ENCODE peak calls at places on chromosomes 13 and 19, in four cellular contexts. F is GM12878, B is H1, D is HepG2. Q is an unnamed sample. For H3K9me3, the result is how much of the 10 kb centered on the place peaks cover.

GRCh38 chr19:33226550-33227241 is 1.0 kb upstream of the SLC7A10 start:
- DNase-seq in B (peak), F (no peak), D (no peak), Q (peak)

GRCh38 chr19:54873990-54874389 is at the start of gene FCAR:
- DNase-seq in B (no peak), F (no peak), D (no peak), Q (no peak)

GRCh38 chr19:1001538-1002166 is 1.4 kb downstream of the GRIN3B start:
- DNase-seq in F (no peak), B (peak), D (no peak), Q (no peak)

GRCh38 chr13:37515226-37515625 is 83.3 kb downstream of the POSTN start:
- DNase-seq in D (no peak), F (no peak), B (no peak), Q (no peak)

GRCh38 chr19:14081797-14082674 is 3.5 kb downstream of the C19orf67 start:
- DNase-seq in F (no peak), D (no peak), B (no peak), Q (no peak)

GRCh38 chr13:50437252-50437651 is 406.2 kb downstream of the DLEU7 start:
- DNase-seq in F (no peak), D (no peak), B (no peak), Q (no peak)

GRCh38 chr19:5349041-5349440 is 8.4 kb upstream of the PTPRS start:
- DNase-seq in D (peak), F (no peak), B (no peak), Q (no peak)

GRCh38 chr13:41459754-41460111 is 2.4 kb downstream of the RGCC start:
- DNase-seq in B (no peak), D (no peak), F (no peak), Q (no peak)

GRCh38 chr13:40470665-40471064 is 195.8 kb downstream of the FOXO1 start:
- DNase-seq in F (no peak), D (no peak), B (no peak), Q (no peak)

GRCh38 chr19:41535029-41535622 is 40.8 kb upstream of the CEACAM21 start:
- DNase-seq in D (no peak), B (no peak), F (peak), Q (no peak)

GRCh38 chr13:110131424-110131823 is 175.5 kb downstream of the COL4A1 start:
- DNase-seq in F (no peak), D (no peak), B (no peak), Q (no peak)

GRCh38 chr13:110129076-110129475 is 177.9 kb downstream of the COL4A1 start:
- DNase-seq in F (no peak), D (no peak), B (no peak), Q (no peak)

GRCh38 chr13:110129539-110130186 is 177.3 kb downstream of the COL4A1 start:
- DNase-seq in D (no peak), B (no peak), F (no peak), Q (no peak)

GRCh38 chr13:110128546-110128945 is 178.4 kb downstream of the COL4A1 start:
- DNase-seq in B (no peak), D (no peak), F (no peak), Q (no peak)

DNA sequence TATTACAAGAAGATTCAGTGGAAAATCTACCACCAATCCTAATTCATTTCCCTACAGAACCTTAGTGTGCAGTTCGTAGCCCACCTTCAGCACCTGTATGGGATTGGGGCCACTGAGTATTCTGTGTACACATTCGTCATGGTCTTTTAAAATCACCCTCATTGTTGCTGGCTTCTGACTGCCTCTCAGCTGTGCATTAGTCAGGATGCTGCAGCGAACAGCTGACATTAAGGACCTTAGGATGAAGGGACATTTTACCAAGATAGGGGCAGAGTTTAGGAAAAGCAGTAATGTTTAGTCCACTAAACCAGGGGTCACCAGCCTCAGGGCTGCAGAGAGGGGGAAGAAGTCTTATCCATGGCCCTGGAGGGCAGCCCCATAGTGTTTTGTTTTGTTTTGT is 176.5 kb downstream of the COL4A1 start:
- DNase-seq in D (no peak), F (no peak), B (no peak), Q (no peak)
- TF ChIP-seq SUZ12 in D (no peak), F (no peak), B (no peak), Q (no peak)

GRCh38 chr13:101520672-101521071 is 68.2 kb downstream of the ITGBL1 start:
- DNase-seq in B (no peak), F (no peak), D (no peak), Q (no peak)
- H3K9ac ChIP-seq in B (no peak), F (no peak), D (no peak), Q (no peak)

DNA sequence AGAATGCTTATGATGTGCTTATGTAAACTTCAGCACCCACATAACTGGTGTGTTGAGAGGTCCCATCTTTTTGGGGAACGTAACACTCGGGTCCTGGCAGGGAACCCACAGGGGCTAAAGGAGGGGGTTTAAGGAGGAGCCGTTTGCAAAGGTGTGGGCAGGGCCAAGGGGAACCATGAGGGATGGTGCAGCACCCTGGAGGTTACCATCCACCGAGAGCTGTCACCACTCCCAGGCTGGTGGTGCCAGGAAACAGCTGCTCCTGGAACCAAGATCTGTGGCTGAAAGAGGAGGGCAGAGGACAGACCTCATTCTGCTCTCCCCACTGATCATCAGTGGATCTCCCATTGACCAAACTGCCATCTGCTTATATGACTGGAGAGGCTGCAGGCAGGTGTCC is 23.2 kb upstream of the CYP4F8 start:
- DNase-seq in F (no peak), B (no peak), D (no peak), Q (no peak)
- H3K9me3 ChIP-seq in F (under half), B (half or more), D (under half), Q (under half)

DNA sequence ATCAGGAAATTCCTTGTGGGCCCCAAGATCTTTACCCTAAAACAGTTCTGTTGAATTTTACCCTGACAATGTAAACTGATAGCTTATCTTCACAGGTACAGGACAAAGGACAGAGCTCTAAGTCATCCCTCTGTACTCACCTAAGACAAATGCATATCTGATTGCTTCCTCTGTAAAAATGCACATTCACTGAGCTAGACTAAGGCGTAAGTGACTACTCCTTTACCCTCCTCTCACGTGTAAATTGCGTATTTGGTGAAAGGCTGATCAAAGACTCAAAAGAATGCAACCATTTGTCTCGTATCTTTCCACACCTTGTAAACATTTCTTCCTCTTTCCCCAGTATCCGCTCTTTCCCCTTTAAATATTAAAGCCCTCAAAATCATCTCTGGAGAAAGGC is 80.6 kb upstream of the LRCH1 start:
- DNase-seq in B (no peak), D (no peak), F (no peak), Q (no peak)
- TF ChIP-seq SUZ12 in B (no peak), D (no peak), F (no peak), Q (no peak)

GRCh38 chr19:18649371-18650047 is 12.7 kb downstream of the KLHL26 start:
- DNase-seq in F (no peak), D (no peak), B (no peak), Q (no peak)
- H3K9ac ChIP-seq in F (no peak), D (no peak), B (no peak), Q (peak)

Q was measured in NT2/D1.